ENCODE peak calls at places on chromosomes 16 and 17, in four cellular contexts. One of them, this sample, is unnamed.

GRCh38 chr16:89422527-89422904 is 67.8 kb downstream of the ANKRD11 start:
- DNase-seq in H1: no peak
- DNase-seq in IMR-90: peak
- DNase-seq in mesendoderm: no peak
- DNase-seq in this sample: no peak

GRCh38 chr16:3029499-3030127 is 5.8 kb downstream of the THOC6 start:
- DNase-seq in H1: peak
- DNase-seq in IMR-90: peak
- DNase-seq in mesendoderm: no peak
- DNase-seq in this sample: peak

GRCh38 chr16:61233718-61234117 is 802.5 kb downstream of the CDH8 start:
- DNase-seq in H1: no peak
- DNase-seq in IMR-90: no peak
- DNase-seq in mesendoderm: no peak
- DNase-seq in this sample: no peak

GRCh38 chr17:70144260-70144846 is 25.0 kb upstream of the KCNJ2 start:
- DNase-seq in H1: no peak
- DNase-seq in IMR-90: peak
- DNase-seq in mesendoderm: no peak
- DNase-seq in this sample: no peak

GRCh38 chr16:47866431-47866830 is 289.4 kb downstream of the ABCC12 start:
- DNase-seq in H1: no peak
- DNase-seq in IMR-90: no peak
- DNase-seq in mesendoderm: no peak
- DNase-seq in this sample: no peak

GRCh38 chr17:42484304-42484703 is 25.6 kb downstream of the ATP6V0A1 start:
- DNase-seq in H1: no peak
- DNase-seq in IMR-90: no peak
- DNase-seq in mesendoderm: no peak
- DNase-seq in this sample: no peak

GRCh38 chr16:71442041-71442440 is at the start of gene TLE7:
- DNase-seq in H1: no peak
- DNase-seq in IMR-90: no peak
- DNase-seq in mesendoderm: no peak
- DNase-seq in this sample: no peak

GRCh38 chr17:42337442-42337841 is 49.1 kb downstream of the STAT5A start:
- DNase-seq in H1: no peak
- DNase-seq in IMR-90: peak
- DNase-seq in mesendoderm: no peak
- DNase-seq in this sample: no peak

GRCh38 chr16:72404299-72404698 is 232.3 kb upstream of the PMFBP1 start:
- DNase-seq in H1: no peak
- DNase-seq in IMR-90: peak
- DNase-seq in mesendoderm: no peak
- DNase-seq in this sample: no peak

GRCh38 chr16:78034530-78034929 is 12.2 kb downstream of the CLEC3A start:
- DNase-seq in H1: no peak
- DNase-seq in IMR-90: no peak
- DNase-seq in mesendoderm: no peak
- DNase-seq in this sample: no peak

GRCh38 chr17:5123343-5124124 is 7.7 kb downstream of the USP6 start:
- DNase-seq in H1: no peak
- DNase-seq in IMR-90: no peak
- DNase-seq in mesendoderm: no peak
- DNase-seq in this sample: peak

GRCh38 chr17:50668838-50669581 is 34.3 kb downstream of the ABCC3 start:
- DNase-seq in H1: no peak
- DNase-seq in IMR-90: no peak
- DNase-seq in mesendoderm: no peak
- DNase-seq in this sample: no peak

GRCh38 chr17:42667088-42667951 is 8.2 kb downstream of the TUBG2 start:
- DNase-seq in H1: no peak
- DNase-seq in IMR-90: peak
- DNase-seq in mesendoderm: no peak
- DNase-seq in this sample: peak

GRCh38 chr16:23505180-23505665 is 5.1 kb downstream of the GGA2 start:
- DNase-seq in H1: no peak
- DNase-seq in IMR-90: no peak
- DNase-seq in mesendoderm: no peak
- DNase-seq in this sample: no peak

GRCh38 chr17:34756670-34757021 is 177.3 kb downstream of the TMEM132E start:
- DNase-seq in H1: no peak
- DNase-seq in IMR-90: no peak
- DNase-seq in mesendoderm: peak
- DNase-seq in this sample: peak

GRCh38 chr17:8151641-8152111 is 528 bp downstream of the PER1 start:
- DNase-seq in H1: no peak
- DNase-seq in IMR-90: peak
- DNase-seq in mesendoderm: peak
- DNase-seq in this sample: peak

GRCh38 chr17:67156269-67157199 is 88.5 kb downstream of the HELZ start:
- DNase-seq in H1: no peak
- DNase-seq in IMR-90: peak
- DNase-seq in mesendoderm: peak
- DNase-seq in this sample: no peak

DNA sequence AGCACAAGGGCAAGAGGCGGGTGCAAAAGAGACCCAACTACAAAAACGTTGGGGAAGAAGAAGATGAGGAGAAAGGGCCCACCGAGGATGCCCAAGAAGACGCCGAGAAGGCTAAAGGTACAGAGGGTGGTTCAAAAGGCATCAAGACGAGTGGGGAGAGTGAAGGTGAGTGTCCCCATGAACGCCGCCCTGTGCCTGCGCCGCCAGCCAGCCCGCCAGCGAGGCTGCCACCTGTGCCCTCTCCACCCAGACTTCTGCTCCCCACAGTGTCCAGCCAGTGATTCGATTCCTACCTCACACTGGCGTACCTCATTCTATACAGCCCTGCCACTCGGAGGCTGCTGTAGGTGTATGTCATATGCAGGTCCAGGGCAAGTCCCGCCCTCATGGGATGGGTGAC is 58.8 kb downstream of the CLEC16A start:
- DNase-seq in H1: no peak
- DNase-seq in IMR-90: no peak
- DNase-seq in mesendoderm: no peak
- DNase-seq in this sample: no peak
- H3K56ac ChIP-seq in H1: no peak
- H3K56ac ChIP-seq in IMR-90: no peak
- H3K56ac ChIP-seq in mesendoderm: no peak
- H3K56ac ChIP-seq in this sample: no peak

DNA sequence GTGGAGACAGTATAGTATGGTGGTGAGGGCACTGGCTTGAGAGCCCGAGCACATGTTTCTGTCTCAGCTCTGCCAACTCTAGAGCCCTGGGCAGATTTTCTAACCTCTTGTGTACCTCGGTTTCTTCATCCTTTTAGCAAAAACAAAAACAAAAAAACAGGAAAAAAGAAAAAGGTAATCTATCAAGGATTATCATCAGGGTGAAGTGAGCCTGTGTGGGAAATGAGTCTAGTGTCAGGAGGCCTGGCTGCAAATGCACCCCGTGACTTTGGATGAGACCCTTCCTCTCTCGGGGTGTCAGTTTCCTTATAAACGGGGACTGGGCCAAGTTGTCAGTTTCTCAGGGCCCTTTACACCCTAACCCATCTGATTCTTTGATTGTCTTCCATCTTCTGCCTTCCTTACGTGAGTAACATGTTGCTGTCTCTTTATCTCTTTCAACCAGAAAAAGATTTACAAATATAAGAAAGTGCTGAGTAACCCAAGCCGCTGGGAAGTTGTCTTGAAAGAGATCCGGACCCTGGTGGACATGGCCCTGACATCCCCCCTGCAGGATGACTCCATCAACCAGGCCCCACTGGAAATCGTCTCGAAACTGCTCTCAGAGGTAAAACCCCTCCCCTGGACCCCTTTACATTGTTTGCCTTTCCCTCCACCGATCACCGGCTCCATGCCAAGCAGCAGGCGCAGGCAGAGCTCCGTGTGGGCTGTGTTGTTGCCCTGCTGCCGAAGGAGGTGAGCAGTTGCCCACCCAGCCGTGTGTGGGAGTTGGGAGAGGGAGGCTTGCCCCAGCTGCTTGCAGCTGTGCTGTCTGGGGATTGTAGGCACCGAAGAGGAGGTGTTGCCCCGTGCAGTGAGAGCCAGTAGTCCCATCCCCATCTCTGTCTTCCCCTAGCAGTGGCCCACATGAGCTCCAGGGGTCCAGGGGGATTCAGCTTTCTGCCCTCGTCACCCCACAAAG is 127.1 kb upstream of the PLCG2 start:
- DNase-seq in H1: no peak
- DNase-seq in IMR-90: no peak
- DNase-seq in mesendoderm: no peak
- DNase-seq in this sample: no peak
- H3K56ac ChIP-seq in H1: no peak
- H3K56ac ChIP-seq in IMR-90: no peak
- H3K56ac ChIP-seq in mesendoderm: peak
- H3K56ac ChIP-seq in this sample: no peak

GRCh38 chr16:30521873-30522641 is 4.3 kb downstream of the ZNF768 start:
- DNase-seq in H1: no peak
- DNase-seq in IMR-90: no peak
- DNase-seq in mesendoderm: no peak
- DNase-seq in this sample: no peak
- H3K56ac ChIP-seq in H1: no peak
- H3K56ac ChIP-seq in IMR-90: no peak
- H3K56ac ChIP-seq in mesendoderm: no peak
- H3K56ac ChIP-seq in this sample: no peak

GRCh38 chr17:41333098-41333497 is 17.5 kb downstream of the KRT33A start:
- DNase-seq in H1: peak
- DNase-seq in IMR-90: no peak
- DNase-seq in mesendoderm: no peak
- DNase-seq in this sample: no peak

GRCh38 chr17:41334899-41335298 is 15.7 kb downstream of the KRT33A start:
- DNase-seq in H1: no peak
- DNase-seq in IMR-90: no peak
- DNase-seq in mesendoderm: no peak
- DNase-seq in this sample: no peak

GRCh38 chr17:41335747-41336146 is 14.9 kb downstream of the KRT33A start:
- DNase-seq in H1: no peak
- DNase-seq in IMR-90: no peak
- DNase-seq in mesendoderm: no peak
- DNase-seq in this sample: no peak

GRCh38 chr17:41333836-41334235 is 16.8 kb downstream of the KRT33A start:
- DNase-seq in H1: no peak
- DNase-seq in IMR-90: no peak
- DNase-seq in mesendoderm: no peak
- DNase-seq in this sample: no peak

GRCh38 chr17:41334385-41334784 is 16.2 kb downstream of the KRT33A start:
- DNase-seq in H1: no peak
- DNase-seq in IMR-90: no peak
- DNase-seq in mesendoderm: peak
- DNase-seq in this sample: no peak
- H3K56ac ChIP-seq in H1: no peak
- H3K56ac ChIP-seq in IMR-90: no peak
- H3K56ac ChIP-seq in mesendoderm: no peak
- H3K56ac ChIP-seq in this sample: no peak

DNA sequence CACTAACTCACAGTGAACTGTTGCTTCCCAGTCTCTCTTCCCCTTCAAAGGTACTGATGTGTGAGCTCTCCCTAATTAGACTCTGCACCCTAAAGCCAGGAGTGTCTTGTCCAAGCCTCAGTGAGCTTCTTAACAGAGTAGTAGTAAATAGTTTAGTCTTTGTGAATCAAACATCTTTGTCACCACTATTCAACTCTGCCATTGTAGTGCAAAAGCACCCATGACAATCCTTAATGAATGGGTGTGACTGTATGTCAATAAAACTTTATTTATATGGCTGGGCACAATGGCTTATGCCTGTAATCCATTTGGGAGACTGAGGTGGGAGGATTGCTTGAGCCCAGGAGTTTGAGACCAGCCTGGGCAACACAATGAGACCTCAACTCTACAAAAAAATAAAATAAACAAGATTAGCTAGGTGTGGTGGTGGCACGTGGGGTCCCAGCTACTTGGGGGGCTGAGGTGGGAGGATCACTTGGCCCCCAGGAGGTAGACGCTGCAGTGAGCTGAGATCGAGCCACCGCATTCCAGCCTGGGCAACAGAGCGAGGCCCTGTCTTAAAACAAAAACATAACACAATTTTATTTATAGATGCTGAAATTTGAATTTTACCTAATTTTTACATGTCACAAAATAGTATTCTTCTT is 45.5 kb upstream of the TNRC6A start:
- DNase-seq in H1: no peak
- DNase-seq in IMR-90: no peak
- DNase-seq in mesendoderm: no peak
- DNase-seq in this sample: no peak
- H3K56ac ChIP-seq in H1: no peak
- H3K56ac ChIP-seq in IMR-90: no peak
- H3K56ac ChIP-seq in mesendoderm: no peak
- H3K56ac ChIP-seq in this sample: no peak

DNA sequence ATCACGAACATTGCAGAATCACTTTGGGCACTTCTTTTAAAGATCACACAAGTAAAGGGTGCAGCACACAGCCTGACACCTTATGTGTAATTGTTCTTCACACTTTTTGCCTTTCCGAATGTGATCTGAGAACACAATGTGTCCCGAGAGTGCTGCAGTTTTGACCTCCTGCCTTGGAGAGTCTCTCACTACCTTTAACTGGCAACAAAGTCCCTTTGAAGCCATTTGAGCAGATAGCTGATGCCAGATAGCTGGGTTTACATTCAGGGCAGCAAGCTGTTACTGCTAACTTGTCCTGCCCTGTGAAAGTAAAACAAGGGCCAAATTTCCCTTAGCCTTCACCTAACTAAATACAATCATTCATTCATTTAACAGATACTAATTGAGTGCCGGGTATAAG is 411.0 kb upstream of the DYNLRB2 start:
- DNase-seq in H1: no peak
- DNase-seq in IMR-90: no peak
- DNase-seq in mesendoderm: peak
- DNase-seq in this sample: no peak
- H3K56ac ChIP-seq in H1: no peak
- H3K56ac ChIP-seq in IMR-90: no peak
- H3K56ac ChIP-seq in mesendoderm: no peak
- H3K56ac ChIP-seq in this sample: no peak

DNA sequence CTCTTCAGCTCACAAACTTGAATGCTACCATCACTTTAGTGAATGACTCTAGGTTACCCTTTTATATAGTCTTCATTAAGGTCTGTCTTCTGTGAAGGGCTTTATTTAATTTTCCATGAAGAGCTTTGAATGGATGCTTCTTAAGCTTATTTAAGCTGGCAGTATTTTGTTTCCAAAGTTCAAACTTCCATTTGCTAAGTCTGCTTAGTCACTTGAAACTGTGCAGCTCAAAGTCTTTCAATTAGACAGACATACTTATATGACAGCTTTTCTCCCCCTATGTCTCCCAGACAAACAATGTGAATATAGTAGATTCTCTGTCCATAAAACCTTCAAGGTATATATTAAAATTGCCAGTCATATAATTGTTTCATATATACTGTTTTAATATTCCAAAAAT is 23.5 kb downstream of the TXNDC11 start:
- DNase-seq in H1: no peak
- DNase-seq in IMR-90: no peak
- DNase-seq in mesendoderm: no peak
- DNase-seq in this sample: no peak
- H3K56ac ChIP-seq in H1: no peak
- H3K56ac ChIP-seq in IMR-90: no peak
- H3K56ac ChIP-seq in mesendoderm: no peak
- H3K56ac ChIP-seq in this sample: no peak